ENCODE peak calls at places on chromosomes 16 and 17, in four cellular contexts. C is H1, E is mesenchymal stem cell, W is neuronal stem cell. X is an unnamed sample.
A peak's percentile ranks its signal among the peaks of the same experiment; 100 is the strongest.

GRCh38 chr17:48634446-48635208 is 8.5 kb upstream of the HOXB9 start:
- DNase-seq in E (no peak), W (no peak), C (no peak), X (no peak)

GRCh38 chr17:79968116-79968515 is 67.6 kb downstream of the TBC1D16 start:
- DNase-seq in C (no peak), W (no peak), E (no peak), X (peak; percentile 18)

GRCh38 chr17:35799942-35800341 is 4.5 kb upstream of the MMP28 start:
- DNase-seq in E (no peak), W (no peak), C (no peak), X (no peak)

GRCh38 chr17:74566132-74566753 is 1.1 kb downstream of the CD300H start:
- DNase-seq in E (no peak), C (peak; percentile 85), W (peak; percentile 33), X (peak; percentile 88)

GRCh38 chr17:64984776-64985521 is 65.7 kb upstream of the LRRC37A3 start:
- DNase-seq in C (peak; percentile 37), W (no peak), E (peak; percentile 79), X (no peak)

GRCh38 chr17:7515912-7516610 is 31.9 kb downstream of the POLR2A start:
- DNase-seq in E (no peak), W (no peak), C (no peak), X (no peak)

GRCh38 chr16:4681471-4682083 is 11.8 kb upstream of the NUDT16L1 start:
- DNase-seq in W (no peak), E (no peak), C (no peak), X (no peak)

GRCh38 chr17:17905036-17905320 is 67.2 kb downstream of the TOM1L2 start:
- DNase-seq in C (no peak), W (no peak), E (no peak), X (no peak)

GRCh38 chr17:20266806-20267458 is 200.4 kb downstream of the LGALS9B start:
- DNase-seq in W (no peak), E (no peak), C (no peak), X (no peak)

GRCh38 chr17:15967706-15968399 is 22.9 kb downstream of the ADORA2B start:
- DNase-seq in E (no peak), W (no peak), C (no peak), X (no peak)

GRCh38 chr16:19410435-19411153 is 7.1 kb upstream of the TMC5 start:
- DNase-seq in W (peak; percentile 43), E (no peak), C (peak; percentile 84), X (peak; percentile 80)

GRCh38 chr17:72462814-72463213 is 342.0 kb downstream of the SOX9 start:
- DNase-seq in W (no peak), E (no peak), C (no peak), X (no peak)

GRCh38 chr17:78121801-78122220 is 6.7 kb downstream of the TMC6 start:
- DNase-seq in C (no peak), E (no peak), W (no peak), X (no peak)

GRCh38 chr17:78120537-78120936 is 8.0 kb downstream of the TMC6 start:
- DNase-seq in E (no peak), W (no peak), C (no peak), X (no peak)

GRCh38 chr17:78122991-78123249 is 5.6 kb downstream of the TMC6 start:
- DNase-seq in C (no peak), W (no peak), E (no peak), X (no peak)

GRCh38 chr17:78122221-78122990 is 6.1 kb downstream of the TMC6 start:
- DNase-seq in C (no peak), W (no peak), E (no peak), X (no peak)

GRCh38 chr17:78120971-78121800 is 7.4 kb downstream of the TMC6 start:
- DNase-seq in W (no peak), C (no peak), E (no peak), X (peak; percentile 30)
- H2BK15ac ChIP-seq in W (no peak overlapping the region), C (no peak overlapping the region), E (no peak overlapping the region), X (no peak overlapping the region)

DNA sequence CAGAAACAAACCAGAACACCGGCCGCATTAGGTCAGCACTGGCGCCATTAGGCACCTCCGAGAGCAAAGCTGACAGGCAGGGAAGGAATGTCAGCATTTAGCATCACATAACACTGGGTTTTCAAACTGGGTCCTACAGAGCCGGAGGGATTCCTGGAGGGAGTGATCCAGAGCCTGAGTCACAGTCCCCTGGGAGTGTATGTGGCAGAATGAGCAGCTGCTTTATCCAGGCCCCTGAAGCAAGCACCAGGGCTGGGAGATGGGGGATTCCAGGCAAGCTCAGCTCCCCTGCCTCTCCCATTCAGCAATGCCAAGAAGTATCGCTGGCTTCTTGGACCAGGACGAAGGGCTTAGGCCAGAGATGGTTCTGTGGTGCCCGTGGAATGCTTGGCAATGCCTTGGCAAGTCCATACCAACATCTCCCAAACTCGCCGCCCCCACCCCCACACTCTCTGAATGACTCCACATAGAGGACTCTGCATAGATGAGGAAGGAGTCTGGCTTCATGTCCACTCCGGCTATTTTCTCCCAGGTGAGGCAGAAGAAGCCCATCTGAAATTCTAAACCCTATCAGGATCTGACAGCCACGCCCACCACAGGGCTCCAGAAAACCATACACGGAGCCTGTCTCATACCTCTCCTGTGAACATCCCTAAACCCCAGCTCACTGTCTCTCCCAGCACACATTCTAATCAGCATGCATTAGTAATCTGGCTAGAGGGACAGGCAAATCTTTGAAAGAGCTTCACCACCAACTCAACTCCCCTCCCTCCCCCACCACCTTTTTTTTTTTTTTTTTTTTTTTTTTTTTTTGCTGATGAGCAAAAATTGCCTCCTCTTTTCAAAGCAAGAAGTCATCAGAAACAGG is 20.3 kb downstream of the GAS7 start:
- DNase-seq in C (peak; percentile 54), W (no peak), E (peak; percentile 94), X (peak; percentile 87)
- H2BK12ac ChIP-seq in C (peak overlapping the region; percentile 87), W (no peak overlapping the region), E (peak overlapping the region; percentile 6), X (no peak overlapping the region)

GRCh38 chr16:68504066-68504465 is 35.0 kb upstream of the ZFP90 start:
- DNase-seq in E (no peak), C (no peak), W (no peak), X (no peak)
- H2BK15ac ChIP-seq in E (no peak overlapping the region), C (no peak overlapping the region), W (no peak overlapping the region), X (no peak overlapping the region)

DNA sequence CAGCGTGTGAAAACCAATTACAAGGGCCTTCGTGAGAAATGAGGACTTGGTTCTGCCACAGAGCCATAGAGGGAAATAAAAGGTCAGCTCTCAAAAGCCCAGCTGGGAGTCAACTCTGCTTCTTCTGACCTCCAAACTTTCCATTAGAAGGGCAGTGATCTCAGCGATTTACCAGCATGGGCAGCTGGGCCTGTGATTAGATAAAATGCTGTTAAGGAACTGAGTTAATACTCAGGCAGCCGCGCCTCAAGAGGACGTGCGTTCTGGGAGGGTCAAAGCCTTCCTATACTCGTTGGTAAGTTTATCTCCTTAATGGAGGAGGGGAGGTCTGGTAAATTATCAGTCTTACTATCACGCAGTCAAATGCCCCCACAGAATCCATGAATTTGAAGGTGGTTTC is 480.2 kb upstream of the ERCC4 start:
- DNase-seq in E (no peak), W (no peak), C (no peak), X (no peak)
- H2BK12ac ChIP-seq in E (no peak overlapping the region), W (no peak overlapping the region), C (no peak overlapping the region), X (no peak overlapping the region)

GRCh38 chr17:27539152-27539551 is 82.9 kb downstream of the KSR1 start:
- DNase-seq in W (no peak), E (no peak), C (no peak), X (no peak)
- H2BK15ac ChIP-seq in W (no peak overlapping the region), E (no peak overlapping the region), C (no peak overlapping the region), X (no peak overlapping the region)

GRCh38 chr16:77838597-77839255 is 50.4 kb downstream of the VAT1L start:
- DNase-seq in C (no peak), W (no peak), E (peak; percentile 55), X (no peak)
- H2BK12ac ChIP-seq in C (peak overlapping the region; percentile 68), W (no peak overlapping the region), E (peak overlapping the region; percentile 81), X (no peak overlapping the region)

DNA sequence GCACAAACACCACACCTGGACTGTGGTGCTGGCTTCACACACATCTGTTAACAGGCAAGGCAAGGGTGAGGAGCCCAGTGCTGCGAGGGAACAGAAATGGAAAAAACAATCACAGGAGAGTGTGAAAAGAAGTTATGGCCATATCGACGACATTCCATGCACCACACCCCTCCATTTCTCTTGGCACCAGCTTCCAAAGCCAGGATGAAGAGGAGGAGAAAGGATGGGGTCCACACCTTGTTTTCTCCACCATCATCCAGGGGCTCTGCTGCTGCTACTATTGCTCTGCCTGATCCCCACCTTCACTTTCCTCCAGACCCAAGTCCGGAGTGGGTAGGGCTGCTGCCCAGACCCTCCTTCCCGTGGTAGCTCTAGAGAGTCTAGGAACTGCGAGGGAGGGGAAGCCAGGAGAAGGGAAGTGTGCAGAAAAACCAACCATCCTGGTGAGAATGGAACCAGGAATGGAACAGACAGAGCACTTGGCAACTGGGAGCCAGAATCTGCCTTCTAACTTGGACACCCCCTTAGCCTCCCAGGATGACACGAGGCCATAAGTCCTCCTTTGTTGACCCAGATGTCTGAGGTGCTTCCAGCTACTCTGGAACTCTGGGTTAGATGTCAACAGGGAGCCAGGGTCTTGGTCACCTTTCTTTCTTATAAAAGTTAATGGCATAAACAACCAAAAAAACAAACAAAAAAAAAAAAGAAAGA is 1.2 kb upstream of the PROCA1 start:
- DNase-seq in C (no peak), W (no peak), E (no peak), X (no peak)
- H2BK15ac ChIP-seq in C (peak overlapping the region; percentile 99), W (peak overlapping the region; percentile 0), E (no peak overlapping the region), X (no peak overlapping the region)

DNA sequence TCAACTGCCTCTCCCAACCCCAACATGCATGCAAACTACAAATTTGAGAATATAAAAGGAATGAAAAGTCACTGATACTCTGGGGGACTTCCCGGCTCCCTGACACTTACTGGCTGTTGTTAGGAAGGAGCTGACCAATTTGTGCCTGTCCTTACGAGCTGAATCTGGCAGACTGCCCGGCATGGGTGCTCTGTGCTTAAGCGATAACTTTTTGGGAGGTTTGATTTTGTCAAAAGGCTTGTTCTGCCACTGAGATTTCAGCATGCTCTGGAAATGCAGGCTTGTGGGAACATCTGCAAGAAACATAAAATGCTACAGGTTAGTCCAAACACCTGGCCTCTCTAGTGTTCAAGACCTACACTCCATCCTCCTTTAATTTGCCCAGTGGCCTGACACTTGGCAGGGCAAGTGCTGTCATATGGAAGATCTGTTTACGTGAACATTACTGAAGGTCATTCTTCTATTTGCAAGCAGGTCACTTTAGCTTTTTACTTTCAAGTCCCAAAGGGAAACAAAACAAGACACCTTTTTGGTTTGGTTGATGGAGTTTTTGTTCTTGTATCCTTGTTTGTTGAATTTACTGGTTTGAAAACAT is 40.6 kb downstream of the STH start:
- DNase-seq in W (no peak), E (no peak), C (no peak), X (no peak)
- H2BK12ac ChIP-seq in W (no peak overlapping the region), E (no peak overlapping the region), C (no peak overlapping the region), X (no peak overlapping the region)